ENCODE peak calls at places on chromosomes 11 and 22, in five cellular contexts. E is thoracic aorta, X is spleen, G is A549, A is body of pancreas. J is an unnamed sample. For H3K9me3 and H3K4me1, the result is how much of the 10 kb centered on the place peaks cover.

GRCh38 chr11:39910087-39910486 is 1549.4 kb downstream of the LRRC4C start:
- DNase-seq in E (no peak), X (no peak), G (no peak), A (no peak), J (no peak)

GRCh38 chr11:59778122-59778521 is 22.9 kb downstream of the STX3 start:
- DNase-seq in E (no peak), X (no peak), G (peak), A (peak), J (no peak)

GRCh38 chr11:74011360-74012071 is 2.6 kb upstream of the UCP3 start:
- DNase-seq in E (no peak), X (no peak), G (no peak), A (no peak), J (no peak)

GRCh38 chr11:26522912-26523610 is 49.0 kb downstream of the MUC15 start:
- DNase-seq in E (no peak), X (no peak), G (no peak), A (no peak), J (no peak)

GRCh38 chr11:94750319-94751215 is 17.6 kb upstream of the AMOTL1 start:
- DNase-seq in E (no peak), X (no peak), G (no peak), A (no peak), J (no peak)

GRCh38 chr11:65651589-65652510 is 10.9 kb downstream of the RELA start:
- DNase-seq in E (no peak), X (peak), G (no peak), A (peak), J (no peak)

GRCh38 chr11:117074122-117074521 is 24.1 kb downstream of the SIK3 start:
- DNase-seq in E (no peak), X (no peak), G (no peak), A (no peak), J (no peak)

GRCh38 chr11:827146-827860 is 416 bp upstream of the CRACR2B start:
- DNase-seq in E (no peak), X (peak), G (no peak), A (peak), J (no peak)

GRCh38 chr11:76310832-76311231 is 70.1 kb downstream of the THAP12 start:
- DNase-seq in E (no peak), X (no peak), G (no peak), A (no peak), J (no peak)

GRCh38 chr11:1770061-1770460 is 6.3 kb upstream of the CTSD start:
- DNase-seq in E (peak), X (peak), G (no peak), A (no peak), J (no peak)

GRCh38 chr22:24164823-24165379 is 16.4 kb upstream of the SUSD2 start:
- DNase-seq in E (no peak), X (no peak), G (no peak), A (no peak), J (no peak)

GRCh38 chr22:45552017-45552411 is 49.3 kb downstream of the FBLN1 start:
- DNase-seq in E (no peak), X (no peak), G (no peak), A (no peak), J (no peak)

GRCh38 chr11:20909995-20910726 is 240.8 kb downstream of the NELL1 start:
- DNase-seq in E (no peak), X (no peak), G (no peak), A (no peak), J (no peak)

GRCh38 chr11:13141731-13142724 is 132.9 kb downstream of the RASSF10 start:
- DNase-seq in E (no peak), X (no peak), G (no peak), A (no peak), J (no peak)

GRCh38 chr11:1777737-1778136 is 14.0 kb upstream of the CTSD start:
- DNase-seq in E (no peak), X (no peak), G (no peak), A (no peak), J (no peak)

GRCh38 chr22:34973926-34974325 is 92.0 kb upstream of the ISX start:
- DNase-seq in E (no peak), X (no peak), G (no peak), A (no peak), J (no peak)

GRCh38 chr11:117375960-117376359 is 48.3 kb downstream of the CEP164 start:
- DNase-seq in E (no peak), X (no peak), G (no peak), A (no peak), J (no peak)

GRCh38 chr11:70046089-70046488 is 32.0 kb upstream of the ANO1 start:
- DNase-seq in E (no peak), X (no peak), G (no peak), A (no peak), J (no peak)

GRCh38 chr11:109015283-109015682 is 350.4 kb downstream of the DDX10 start:
- DNase-seq in E (no peak), X (no peak), G (no peak), A (no peak), J (no peak)

GRCh38 chr11:117933930-117934329 is 4.7 kb upstream of the TMPRSS13 start:
- DNase-seq in E (no peak), X (peak), G (no peak), A (no peak), J (no peak)

GRCh38 chr11:99865951-99866350 is 821.1 kb upstream of the ARHGAP42 start:
- DNase-seq in E (no peak), X (no peak), G (no peak), A (no peak), J (no peak)

GRCh38 chr11:111429066-111429506 is 50.0 kb upstream of the POU2AF1 start:
- DNase-seq in E (no peak), X (no peak), G (no peak), A (peak), J (no peak)

GRCh38 chr11:43393765-43394355 is 35.1 kb downstream of the TTC17 start:
- DNase-seq in E (no peak), X (no peak), G (no peak), A (peak), J (no peak)

GRCh38 chr11:134950692-134951304 is 538.8 kb upstream of the B3GAT1 start:
- DNase-seq in E (no peak), X (no peak), G (no peak), A (no peak), J (no peak)

DNA sequence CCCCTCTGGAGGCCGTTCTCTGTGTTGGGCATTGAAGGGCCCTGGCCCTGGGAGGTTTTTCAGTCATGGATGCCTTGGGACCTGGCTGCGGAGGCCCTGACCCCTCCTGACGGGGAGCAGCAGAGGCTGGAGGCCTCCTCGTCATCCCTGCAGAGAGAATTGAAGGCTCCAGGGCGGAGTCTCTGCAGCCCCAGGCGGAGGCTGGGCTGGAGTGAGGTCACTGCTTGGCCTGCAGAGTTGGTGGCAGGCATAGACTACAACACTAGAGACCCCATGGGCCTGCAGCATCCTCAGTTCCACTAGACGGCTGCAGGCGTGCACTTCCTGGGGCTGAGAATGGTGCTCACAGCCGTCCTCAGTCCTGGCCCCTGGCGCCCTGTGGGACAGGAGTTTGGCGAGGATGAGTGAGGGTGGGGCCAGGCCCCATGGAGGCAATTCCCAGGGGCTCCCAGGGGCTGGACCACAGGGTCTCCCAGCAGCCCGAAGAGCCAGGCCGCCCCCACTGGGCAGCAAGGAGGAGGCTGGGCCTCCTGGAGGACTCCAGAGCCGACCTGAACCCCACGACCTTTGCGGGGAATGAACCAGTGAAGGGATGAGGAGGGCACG is 1194.9 kb downstream of the BRD1 start:
- DNase-seq in E (no peak), X (no peak), G (no peak), A (no peak), J (no peak)
- H3K9me3 ChIP-seq in E (under half), X (under half), G (under half), A (under half), J (under half)

DNA sequence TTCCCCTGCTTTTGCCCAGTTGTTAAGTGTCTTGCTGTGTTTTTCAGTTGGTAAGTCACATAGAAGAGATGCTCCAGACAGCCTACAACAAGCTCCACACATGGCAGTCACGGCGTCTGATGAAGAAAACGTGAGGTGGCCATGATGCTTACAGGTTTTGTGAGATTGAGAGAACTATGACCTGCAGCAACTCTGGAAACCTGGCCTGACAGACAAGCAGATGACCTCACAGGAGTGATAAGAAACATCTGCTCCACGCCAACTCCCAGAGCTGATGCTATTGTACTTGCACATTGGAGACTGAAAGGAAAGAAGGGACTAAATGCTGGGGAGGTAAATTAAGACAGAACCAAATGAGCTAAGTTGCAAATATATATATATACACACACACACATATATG is 28.6 kb upstream of the LDHA start:
- DNase-seq in E (no peak), X (no peak), G (no peak), A (no peak), J (no peak)
- H3K4me3 ChIP-seq in E (no peak), X (no peak), G (no peak), A (no peak), J (no peak)

DNA sequence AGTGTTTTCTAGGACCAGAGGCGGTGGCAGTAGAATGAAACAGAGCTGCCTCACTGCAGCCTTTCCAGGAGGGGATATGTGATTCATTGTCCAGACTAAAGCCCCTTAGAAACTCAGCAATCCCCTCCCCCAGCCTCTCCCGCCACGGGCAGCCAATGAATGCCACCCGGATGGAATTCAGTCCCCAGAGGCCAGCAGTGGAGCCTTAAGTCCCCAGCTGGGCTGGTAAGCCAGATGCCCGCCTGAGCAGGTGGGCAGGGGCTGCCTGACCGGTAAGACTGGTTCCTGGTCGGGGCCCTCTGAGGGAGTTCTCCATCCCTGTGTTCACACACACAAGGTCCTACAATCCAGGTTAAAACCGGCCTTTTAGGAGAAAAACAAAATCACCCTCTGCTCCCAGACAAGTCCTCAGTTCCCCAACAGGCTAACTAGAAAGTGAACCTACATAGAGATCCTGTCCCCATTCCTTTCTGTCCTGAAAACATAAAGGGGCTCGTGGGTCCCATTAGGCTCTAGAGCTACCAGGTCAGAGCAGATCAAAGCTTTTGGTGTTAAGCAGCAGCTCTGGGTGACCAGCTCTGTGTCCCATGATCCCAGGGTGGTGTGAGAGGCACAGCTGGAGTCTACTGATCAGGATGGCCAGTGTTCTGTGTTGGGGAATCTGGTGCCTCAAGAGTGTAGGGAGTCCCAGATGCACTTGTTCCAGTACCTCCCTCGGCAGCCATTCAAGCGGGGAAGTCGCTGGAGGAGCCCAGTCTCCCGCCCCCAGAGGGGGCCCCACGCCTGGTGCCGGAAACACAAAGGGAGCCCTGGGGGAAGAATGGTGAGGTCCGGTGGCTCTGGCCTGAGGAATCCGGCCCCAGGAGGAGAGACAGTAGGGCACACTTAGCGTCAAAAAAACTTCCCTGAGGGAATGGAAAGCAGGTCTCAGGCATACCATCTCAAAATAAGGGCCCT is 2.6 kb downstream of the PATZ1 start:
- DNase-seq in E (no peak), X (peak), G (no peak), A (peak), J (no peak)
- H3K4me1 ChIP-seq in E (under half), X (under half), G (under half), A (half or more), J (half or more)

DNA sequence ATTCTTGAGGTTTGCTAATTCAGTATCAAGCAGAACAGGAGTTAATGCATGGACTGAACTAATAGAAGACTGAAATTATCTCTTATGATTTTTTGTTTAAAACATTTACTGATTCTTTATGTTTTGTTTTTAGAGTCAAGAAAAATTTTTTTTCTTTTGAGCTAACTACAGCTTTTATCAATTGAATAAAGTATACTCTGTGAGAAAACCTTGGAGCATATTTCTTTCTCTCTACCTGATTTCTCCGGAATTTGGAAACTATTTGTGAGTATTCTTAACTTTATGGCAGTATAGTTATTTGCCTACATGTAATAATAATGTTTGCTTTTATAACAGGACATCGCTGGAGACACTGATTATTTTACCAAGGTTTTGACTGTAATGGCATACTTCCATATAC is 18.1 kb upstream of the CRTAM start:
- DNase-seq in E (no peak), X (no peak), G (no peak), A (no peak), J (no peak)
- H3K9me3 ChIP-seq in E (under half), X (under half), G (under half), A (under half), J (under half)

GRCh38 chr22:22474733-22475132 is 33.8 kb downstream of the ZNF280B start:
- DNase-seq in E (no peak), X (no peak), G (no peak), A (no peak), J (no peak)

GRCh38 chr22:22479999-22480532 is 28.5 kb downstream of the ZNF280B start:
- DNase-seq in E (no peak), X (no peak), G (no peak), A (no peak), J (no peak)

GRCh38 chr22:22478450-22478849 is 30.1 kb downstream of the ZNF280B start:
- DNase-seq in E (no peak), X (no peak), G (no peak), A (no peak), J (no peak)

GRCh38 chr22:22480940-22481339 is 27.6 kb downstream of the ZNF280B start:
- DNase-seq in E (no peak), X (no peak), G (no peak), A (no peak), J (no peak)

DNA sequence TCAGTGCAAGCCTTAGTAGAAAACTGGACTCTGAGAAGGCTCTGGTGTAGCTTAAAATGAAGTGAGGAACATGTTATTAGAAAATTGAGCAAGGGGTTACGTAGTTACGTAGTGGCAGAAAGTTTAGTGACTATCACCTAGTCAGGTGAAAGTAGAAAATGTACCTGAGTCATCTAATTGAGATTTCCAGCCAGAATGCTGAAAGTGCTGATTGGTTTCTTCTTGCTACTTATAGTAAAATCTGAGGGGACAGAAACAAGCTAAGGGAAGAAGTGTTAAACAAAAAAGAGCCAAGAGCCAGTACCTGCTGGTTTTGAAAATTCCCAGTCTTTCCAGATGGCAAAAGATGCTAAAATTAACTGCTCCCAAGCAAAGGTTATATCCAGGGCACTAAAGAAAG is 29.4 kb downstream of the ZNF280B start:
- DNase-seq in E (no peak), X (no peak), G (no peak), A (no peak), J (no peak)
- H3K4me3 ChIP-seq in E (no peak), X (no peak), G (no peak), A (no peak), J (no peak)

GRCh38 chr11:72443016-72443415 is 8.7 kb upstream of the CLPB start:
- DNase-seq in E (no peak), X (no peak), G (no peak), A (no peak), J (no peak)

GRCh38 chr11:72441647-72442267 is 7.4 kb upstream of the CLPB start:
- DNase-seq in E (no peak), X (no peak), G (no peak), A (no peak), J (no peak)

GRCh38 chr11:72433455-72434061 is 773 bp downstream of the CLPB start:
- DNase-seq in E (no peak), X (no peak), G (no peak), A (no peak), J (no peak)

GRCh38 chr11:72436667-72437066 is 2.3 kb upstream of the CLPB start:
- DNase-seq in E (no peak), X (no peak), G (no peak), A (no peak), J (no peak)

DNA sequence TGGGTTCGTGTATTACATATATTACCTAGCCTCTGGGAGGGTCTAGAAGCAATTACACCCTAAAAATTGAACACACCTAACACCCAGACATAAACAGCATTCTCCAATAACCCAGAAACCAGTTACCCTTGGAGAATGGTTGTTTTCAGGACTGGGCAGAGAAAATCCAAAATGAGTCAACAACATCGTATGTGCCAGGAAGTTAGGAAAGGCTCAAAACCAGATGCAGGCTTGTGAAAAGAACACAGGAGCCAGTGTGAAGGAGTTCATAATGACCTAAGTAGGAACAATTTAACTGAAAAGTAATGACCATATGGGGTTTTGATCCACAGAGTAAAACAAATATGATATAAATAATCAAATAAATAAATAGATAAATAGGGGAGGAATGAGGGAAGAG is 5.1 kb upstream of the CLPB start:
- DNase-seq in E (no peak), X (no peak), G (no peak), A (no peak), J (no peak)
- H3K4me1 ChIP-seq in E (under half), X (under half), G (under half), A (under half), J (under half)

GRCh38 chr22:48693377-48694135 is 1134.1 kb downstream of the BRD1 start:
- DNase-seq in E (no peak), X (no peak), G (no peak), A (no peak), J (no peak)
- H3K9me3 ChIP-seq in E (under half), X (under half), G (under half), A (under half), J (under half)

GRCh38 chr22:44002324-44002723 is 21.8 kb upstream of the PARVB start:
- DNase-seq in E (no peak), X (no peak), G (no peak), A (no peak), J (no peak)
- H3K4me3 ChIP-seq in E (no peak), X (no peak), G (no peak), A (no peak), J (no peak)

J was measured in CD8-positive, alpha-beta T cell.